ENCODE peak calls at places on chromosome X, in five cellular contexts. One of them, this sample, is unnamed.

GRCh38 chrX:17944833-17945497 is 83.9 kb upstream of the RAI2 start:
- DNase-seq in HepG2: peak; percentile 7
- DNase-seq in HCT116: no peak
- DNase-seq in SK-N-SH: peak; percentile 15
- DNase-seq in GM12878: no peak
- DNase-seq in this sample: peak; percentile 18

GRCh38 chrX:13966071-13966850 is 63.4 kb downstream of the GEMIN8 start:
- DNase-seq in HepG2: no peak
- DNase-seq in HCT116: no peak
- DNase-seq in SK-N-SH: no peak
- DNase-seq in GM12878: no peak
- DNase-seq in this sample: no peak

GRCh38 chrX:69968956-69969355 is 80.8 kb downstream of the AWAT2 start:
- DNase-seq in HepG2: no peak
- DNase-seq in HCT116: no peak
- DNase-seq in SK-N-SH: no peak
- DNase-seq in GM12878: no peak
- DNase-seq in this sample: no peak

GRCh38 chrX:153939573-153939972 is 4.7 kb upstream of the NAA10 start:
- DNase-seq in HepG2: no peak
- DNase-seq in HCT116: no peak
- DNase-seq in SK-N-SH: no peak
- DNase-seq in GM12878: no peak
- DNase-seq in this sample: no peak

GRCh38 chrX:83916525-83916924 is 55.6 kb downstream of the CYLC1 start:
- DNase-seq in HepG2: no peak
- DNase-seq in HCT116: no peak
- DNase-seq in SK-N-SH: peak; percentile 22
- DNase-seq in GM12878: no peak
- DNase-seq in this sample: peak; percentile 0

GRCh38 chrX:151753313-151754041 is 18.9 kb downstream of the CNGA2 start:
- DNase-seq in HepG2: peak; percentile 13
- DNase-seq in HCT116: peak; percentile 13
- DNase-seq in SK-N-SH: peak; percentile 64
- DNase-seq in GM12878: no peak
- DNase-seq in this sample: peak; percentile 69

GRCh38 chrX:106467422-106467821 is 144.4 kb upstream of the RADX start:
- DNase-seq in HepG2: no peak
- DNase-seq in HCT116: no peak
- DNase-seq in SK-N-SH: no peak
- DNase-seq in GM12878: no peak
- DNase-seq in this sample: no peak

GRCh38 chrX:71871367-71871766 is 39.3 kb upstream of the NHSL2 start:
- DNase-seq in HepG2: no peak
- DNase-seq in HCT116: no peak
- DNase-seq in SK-N-SH: no peak
- DNase-seq in GM12878: no peak
- DNase-seq in this sample: no peak

GRCh38 chrX:22486326-22486725 is 213.6 kb downstream of the CBLL2 start:
- DNase-seq in HepG2: no peak
- DNase-seq in HCT116: no peak
- DNase-seq in SK-N-SH: no peak
- DNase-seq in GM12878: no peak
- DNase-seq in this sample: no peak

GRCh38 chrX:118239471-118239870 is 106.4 kb upstream of the WDR44 start:
- DNase-seq in HepG2: no peak
- DNase-seq in HCT116: no peak
- DNase-seq in SK-N-SH: no peak
- DNase-seq in GM12878: no peak
- DNase-seq in this sample: no peak

DNA sequence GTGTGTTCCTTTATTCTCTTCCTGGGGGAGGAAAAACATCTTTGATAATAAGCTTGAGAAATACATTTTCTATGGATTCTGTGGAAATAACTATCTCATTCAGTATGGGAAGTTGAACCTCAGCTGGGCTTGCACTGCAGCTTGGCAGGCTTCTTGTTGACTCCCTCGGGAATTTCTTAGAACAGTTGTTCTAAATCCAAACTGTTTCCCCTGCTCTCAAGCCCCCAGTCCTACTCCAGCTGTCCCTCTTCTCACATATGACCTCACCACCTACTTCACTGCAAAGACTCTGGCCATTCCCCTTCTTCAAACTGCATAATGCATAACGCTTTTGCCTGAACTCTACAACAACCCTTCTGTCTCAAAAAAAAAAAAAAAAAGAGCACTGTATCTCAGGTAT is 105.5 kb upstream of the WDR44 start:
- DNase-seq in HepG2: no peak
- DNase-seq in HCT116: no peak
- DNase-seq in SK-N-SH: no peak
- DNase-seq in GM12878: no peak
- DNase-seq in this sample: no peak
- TF ChIP-seq ZBTB33 in HepG2: no peak
- TF ChIP-seq ZBTB33 in HCT116: no peak
- TF ChIP-seq ZBTB33 in SK-N-SH: no peak
- TF ChIP-seq ZBTB33 in GM12878: no peak
- TF ChIP-seq ZBTB33 in this sample: no peak

DNA sequence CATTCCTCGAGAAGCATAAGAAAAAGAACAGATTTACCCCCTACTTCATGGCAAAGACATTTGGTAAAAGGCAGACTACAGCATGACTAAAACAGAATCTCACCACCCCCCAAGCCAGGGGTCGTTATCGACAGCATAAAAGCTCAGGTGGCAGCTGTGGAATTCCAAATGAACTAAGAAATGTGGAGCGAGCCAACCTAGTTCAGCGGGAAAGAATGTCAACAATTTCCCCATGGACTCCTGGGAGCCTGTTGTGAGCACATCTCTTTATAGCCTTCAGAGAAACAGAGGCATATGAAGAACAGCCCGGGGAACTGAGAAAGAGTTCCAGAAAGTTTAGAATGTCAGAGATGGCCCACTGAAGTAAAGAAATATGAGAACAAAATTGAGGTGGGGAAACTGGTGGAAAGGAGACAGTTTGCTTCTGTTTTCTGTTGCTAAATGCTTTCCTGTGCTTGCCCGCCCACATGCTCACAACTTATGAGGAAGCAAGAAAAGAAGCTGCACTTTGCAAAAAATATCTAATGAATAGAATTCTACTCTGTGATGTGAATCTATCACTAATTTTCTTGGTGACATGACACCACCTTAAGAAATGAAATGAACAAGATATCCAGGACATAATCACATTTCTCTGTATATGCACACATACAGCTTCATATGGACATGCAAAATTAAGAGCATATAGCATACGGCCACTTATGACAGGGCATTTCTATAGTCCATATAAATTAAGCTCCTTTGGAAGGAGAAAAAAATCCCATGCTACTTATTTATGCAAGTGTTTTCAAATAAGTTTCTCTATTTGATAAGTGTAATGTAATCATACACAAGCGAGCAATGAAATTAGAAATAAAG is 135.3 kb upstream of the MID1 start:
- DNase-seq in HepG2: no peak
- DNase-seq in HCT116: no peak
- DNase-seq in SK-N-SH: no peak
- DNase-seq in GM12878: no peak
- DNase-seq in this sample: no peak
- TF ChIP-seq MAX in HepG2: no peak
- TF ChIP-seq MAX in HCT116: no peak
- TF ChIP-seq MAX in SK-N-SH: peak; percentile 54
- TF ChIP-seq MAX in GM12878: no peak
- TF ChIP-seq MAX in this sample: no peak

DNA sequence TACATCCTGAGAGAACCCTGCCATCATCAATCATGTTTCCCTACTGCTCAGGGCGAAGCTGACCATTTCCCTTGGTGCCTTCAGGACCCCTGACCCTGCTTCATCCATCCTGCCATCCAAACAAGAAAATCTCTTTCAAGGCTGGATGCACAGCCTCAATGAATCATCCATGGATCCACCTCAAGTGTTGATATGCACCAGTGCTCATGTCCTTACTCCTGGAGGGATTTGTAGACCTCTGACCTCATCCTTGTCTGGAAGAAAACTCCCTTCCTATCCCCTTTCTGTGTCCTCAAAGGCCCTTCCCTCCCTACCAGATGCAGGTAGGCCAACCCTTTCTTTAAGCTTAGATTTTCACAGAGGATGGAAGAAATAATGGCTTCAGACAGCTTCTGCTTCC is 24.6 kb downstream of the BEX3 start:
- DNase-seq in HepG2: no peak
- DNase-seq in HCT116: no peak
- DNase-seq in SK-N-SH: no peak
- DNase-seq in GM12878: no peak
- DNase-seq in this sample: no peak
- TF ChIP-seq ZBTB33 in HepG2: no peak
- TF ChIP-seq ZBTB33 in HCT116: no peak
- TF ChIP-seq ZBTB33 in SK-N-SH: no peak
- TF ChIP-seq ZBTB33 in GM12878: no peak
- TF ChIP-seq ZBTB33 in this sample: no peak

GRCh38 chrX:150664290-150664689 is 28.9 kb upstream of the MTMR1 start:
- DNase-seq in HepG2: no peak
- DNase-seq in HCT116: no peak
- DNase-seq in SK-N-SH: peak; percentile 16
- DNase-seq in GM12878: no peak
- DNase-seq in this sample: no peak
- TF ChIP-seq MAX in HepG2: no peak
- TF ChIP-seq MAX in HCT116: no peak
- TF ChIP-seq MAX in SK-N-SH: no peak
- TF ChIP-seq MAX in GM12878: no peak
- TF ChIP-seq MAX in this sample: no peak